ENCODE peak calls at places on chromosomes 4 and X, in seven cellular contexts. M is pancreas; B is psoas muscle; P is trophoblast cell; J is aorta; A is fibroblast of lung; Z is naive thymus-derived CD4-positive, alpha-beta T cell. D is an unnamed sample. For H3K4me1, the result is how much of the 10 kb centered on the place peaks cover.

GRCh38 chr4:18389118-18389517 is 367.6 kb upstream of the LCORL start:
- DNase-seq in M (no peak), J (no peak), A (no peak), B (no peak), P (no peak), Z (no peak), D (no peak)

GRCh38 chr4:125390126-125390525 is 75.4 kb downstream of the FAT4 start:
- DNase-seq in M (no peak), Z (no peak), J (no peak), P (no peak), A (peak), B (no peak), D (peak)

GRCh38 chrX:80335062-80335830 is 85.0 kb upstream of the TENT5D start:
- DNase-seq in Z (no peak), J (peak), M (peak), P (no peak), B (peak), A (no peak), D (peak)

GRCh38 chr4:173735055-173735454 is 205.0 kb upstream of the HAND2 start:
- DNase-seq in B (no peak), Z (no peak), J (no peak), M (no peak), P (no peak), A (no peak), D (no peak)

GRCh38 chrX:108734426-108734825 is 1.9 kb downstream of the IRS4 start:
- DNase-seq in A (no peak), J (no peak), M (no peak), Z (no peak), B (no peak), P (no peak), D (no peak)

GRCh38 chr4:92714640-92715039 is 410.9 kb downstream of the GRID2 start:
- DNase-seq in A (no peak), P (no peak), Z (no peak), M (no peak), J (no peak), B (no peak), D (no peak)

GRCh38 chr4:123699823-123700822 is 303.5 kb downstream of the SPRY1 start:
- DNase-seq in P (peak), M (no peak), Z (no peak), A (peak), B (no peak), J (no peak), D (no peak)

GRCh38 chrX:12403474-12404082 is 265.3 kb downstream of the FRMPD4 start:
- DNase-seq in J (no peak), Z (no peak), B (no peak), P (no peak), M (no peak), A (no peak), D (no peak)

GRCh38 chr4:78551420-78552351 is at the start of gene ANXA3:
- DNase-seq in P (peak), B (peak), A (peak), J (peak), Z (no peak), M (peak), D (no peak)

GRCh38 chr4:147674073-147674472 is 9.9 kb downstream of the PRMT9 start:
- DNase-seq in B (no peak), Z (no peak), A (peak), J (no peak), M (no peak), P (no peak), D (no peak)

GRCh38 chrX:83185010-83185409 is 323.1 kb upstream of the POU3F4 start:
- DNase-seq in J (no peak), M (no peak), B (no peak), P (no peak), A (no peak), Z (no peak), D (no peak)

GRCh38 chrX:83185887-83186286 is 322.2 kb upstream of the POU3F4 start:
- DNase-seq in J (no peak), A (no peak), M (no peak), B (no peak), P (no peak), Z (no peak), D (no peak)

DNA sequence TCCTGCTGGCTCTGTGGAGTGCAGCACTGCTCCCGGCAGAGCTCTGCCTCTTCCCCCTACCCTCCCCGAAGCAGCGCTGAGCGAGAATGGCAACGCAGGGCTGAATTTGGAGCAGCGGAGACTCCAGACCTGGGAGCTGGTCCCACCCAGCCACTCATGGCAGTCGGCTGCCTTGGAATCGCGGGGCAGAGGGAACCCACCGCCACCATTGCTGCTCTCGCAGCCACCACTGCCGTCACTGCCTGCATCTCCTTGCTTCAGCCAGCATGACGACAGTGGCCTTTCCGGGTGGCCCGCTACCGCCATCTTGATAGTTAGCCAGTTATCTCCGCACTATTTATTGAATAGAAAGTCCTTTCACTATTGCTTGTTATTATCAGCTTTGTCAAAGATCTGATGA is 321.5 kb upstream of the POU3F4 start:
- DNase-seq in P (no peak), Z (no peak), B (no peak), M (no peak), J (no peak), A (no peak), D (no peak)
- H3K4me1 ChIP-seq in P (under half), Z (under half), B (under half), M (under half), J (under half), A (under half), D (under half)

GRCh38 chrX:104334971-104335370 is 80.2 kb upstream of the ESX1 start:
- DNase-seq in P (no peak), Z (no peak), B (no peak), M (no peak), A (peak), J (no peak), D (no peak)
- H3K4me1 ChIP-seq in P (under half), Z (under half), B (under half), M (under half), A (under half), J (under half), D (under half)

DNA sequence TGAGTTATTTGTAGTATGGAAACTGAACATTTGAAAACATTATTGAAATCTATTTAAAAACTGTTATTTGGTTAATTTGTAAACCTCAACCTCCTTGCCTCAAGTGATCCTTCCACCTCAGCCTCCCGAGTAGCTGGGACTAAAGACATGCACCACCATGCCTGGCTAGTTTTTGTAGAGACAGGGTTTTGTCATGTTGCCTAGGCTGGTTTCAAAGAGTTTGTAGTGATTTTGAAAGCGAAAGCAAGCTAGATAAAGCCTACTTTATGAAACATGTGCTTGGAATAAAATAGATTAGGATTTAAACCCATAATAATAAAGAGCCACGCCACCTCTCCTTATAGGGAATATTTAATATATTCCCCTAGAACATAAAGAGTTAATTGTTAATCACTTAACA is 23.5 kb downstream of the ARSJ start:
- DNase-seq in J (no peak), A (no peak), B (no peak), P (no peak), Z (no peak), M (no peak), D (no peak)
- H3K4me1 ChIP-seq in J (under half), A (under half), B (under half), P (under half), Z (under half), M (under half), D (under half)

DNA sequence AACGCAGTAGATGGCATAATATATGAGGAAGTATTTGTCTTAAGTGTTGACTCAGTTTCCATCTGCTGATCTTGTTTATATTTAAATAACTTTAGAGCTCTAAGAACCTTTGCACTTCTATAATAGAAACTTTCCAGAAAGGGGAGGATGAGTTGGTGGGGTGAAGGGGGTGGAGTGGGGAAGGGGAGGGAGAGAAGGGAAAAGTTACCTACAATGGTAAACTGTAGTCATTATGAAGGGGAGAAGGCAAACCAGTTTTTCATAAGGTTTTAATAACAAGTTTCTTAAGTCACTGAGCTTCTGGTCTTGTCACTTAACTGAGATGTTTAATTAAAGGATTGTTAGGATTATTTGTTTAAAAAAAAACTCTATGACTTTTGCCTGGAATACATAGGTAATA is 326 bp downstream of the ALPK1 start:
- DNase-seq in A (peak), M (no peak), Z (no peak), P (no peak), J (no peak), B (no peak), D (no peak)
- H3K4me1 ChIP-seq in A (under half), M (under half), Z (under half), P (under half), J (under half), B (under half), D (under half)

DNA sequence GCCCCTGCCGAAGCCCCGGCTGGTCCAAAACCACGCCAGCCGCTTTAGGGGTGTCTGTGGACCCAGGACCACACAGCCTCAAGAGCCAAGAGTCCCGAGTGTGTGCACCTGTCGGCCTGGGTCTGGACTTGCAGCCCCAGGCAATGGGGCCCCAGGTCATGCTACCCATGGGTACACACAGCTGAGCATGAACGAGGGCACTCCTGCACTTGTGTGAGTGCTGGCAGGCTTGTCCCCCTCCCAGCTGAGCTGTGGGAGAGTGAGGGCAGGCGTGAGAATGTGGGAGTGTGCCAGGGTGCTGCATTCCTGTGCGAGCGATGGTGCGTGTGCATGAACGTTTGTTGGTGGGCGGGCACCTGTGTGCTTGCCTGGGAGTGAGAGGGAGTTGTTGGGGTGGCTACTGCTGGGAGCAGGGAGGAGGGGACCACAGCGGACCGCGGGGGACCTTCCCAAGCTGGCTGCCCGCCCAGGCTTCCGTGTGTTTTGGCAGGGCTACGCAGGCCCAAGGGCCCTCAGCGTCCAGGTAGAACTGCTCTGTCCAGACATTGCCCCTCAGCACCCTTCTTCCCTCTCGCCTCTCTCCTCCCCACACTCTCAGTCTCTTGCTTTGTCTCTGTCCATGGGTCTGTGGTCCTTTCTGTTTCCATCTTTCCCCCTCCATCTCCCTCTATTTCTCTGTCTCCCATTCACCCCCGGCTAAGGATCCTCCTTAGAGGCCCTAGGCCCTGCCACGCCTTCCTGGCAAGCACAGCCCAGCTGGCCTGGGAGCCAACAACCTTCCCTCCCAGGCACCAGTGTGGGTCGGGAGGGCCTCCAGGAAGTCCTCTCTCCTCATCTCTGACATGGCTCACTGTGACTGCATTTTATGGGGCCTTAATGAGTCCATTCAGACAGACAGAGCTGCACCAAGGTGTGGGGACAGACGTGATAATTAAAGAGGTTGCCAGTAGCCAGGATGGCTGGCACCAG is 31.0 kb downstream of the BLOC1S4 start:
- DNase-seq in J (peak), B (no peak), M (peak), Z (no peak), A (peak), P (no peak), D (no peak)
- H3K4me1 ChIP-seq in J (under half), B (under half), M (under half), Z (under half), A (under half), P (under half), D (under half)

GRCh38 chrX:65677954-65678469 is 10.6 kb downstream of the MSN start:
- DNase-seq in P (no peak), Z (no peak), J (peak), B (no peak), M (no peak), A (peak), D (peak)
- H3K4me1 ChIP-seq in P (under half), Z (half or more), J (under half), B (under half), M (under half), A (under half), D (under half)

GRCh38 chr4:1216076-1216614 is 32.8 kb downstream of the CTBP1 start:
- DNase-seq in Z (no peak), J (no peak), A (no peak), M (no peak), B (no peak), P (no peak), D (no peak)
- H3K4me1 ChIP-seq in Z (under half), J (under half), A (under half), M (under half), B (under half), P (under half), D (under half)

GRCh38 chr4:184812181-184812542 is 13.6 kb downstream of the ACSL1 start:
- DNase-seq in P (no peak), M (no peak), B (no peak), A (no peak), J (no peak), Z (no peak), D (no peak)

GRCh38 chr4:184814686-184815045 is 11.1 kb downstream of the ACSL1 start:
- DNase-seq in P (no peak), B (no peak), M (no peak), A (peak), Z (no peak), J (no peak), D (no peak)

GRCh38 chr4:184811484-184812180 is 14.1 kb downstream of the ACSL1 start:
- DNase-seq in M (no peak), A (no peak), J (no peak), P (no peak), B (peak), Z (no peak), D (peak)

GRCh38 chr4:184810720-184811119 is 15.0 kb downstream of the ACSL1 start:
- DNase-seq in M (no peak), P (no peak), B (peak), J (peak), A (no peak), Z (no peak), D (no peak)

GRCh38 chr4:184812651-184813181 is 13.1 kb downstream of the ACSL1 start:
- DNase-seq in J (no peak), P (no peak), M (no peak), B (no peak), A (peak), Z (no peak), D (no peak)
- H3K4me1 ChIP-seq in J (under half), P (under half), M (under half), B (half or more), A (under half), Z (under half), D (under half)

GRCh38 chr4:139171878-139172691 is 4.9 kb downstream of the ELF2 start:
- DNase-seq in P (peak), J (no peak), A (peak), M (no peak), Z (no peak), B (no peak), D (no peak)
- H3K4me1 ChIP-seq in P (under half), J (under half), A (under half), M (under half), Z (under half), B (under half), D (under half)

GRCh38 chrX:68941385-68941952 is 112.6 kb downstream of the EFNB1 start:
- DNase-seq in B (no peak), M (no peak), J (no peak), Z (no peak), A (peak), P (no peak), D (no peak)

GRCh38 chrX:68942797-68943196 is 114.0 kb downstream of the EFNB1 start:
- DNase-seq in J (no peak), M (no peak), P (no peak), Z (no peak), B (no peak), A (no peak), D (no peak)

GRCh38 chrX:68940601-68941000 is 111.8 kb downstream of the EFNB1 start:
- DNase-seq in Z (no peak), M (no peak), B (no peak), J (no peak), A (peak), P (no peak), D (no peak)

GRCh38 chrX:68944211-68944610 is 115.4 kb downstream of the EFNB1 start:
- DNase-seq in Z (no peak), J (no peak), B (no peak), M (no peak), A (no peak), P (no peak), D (no peak)

DNA sequence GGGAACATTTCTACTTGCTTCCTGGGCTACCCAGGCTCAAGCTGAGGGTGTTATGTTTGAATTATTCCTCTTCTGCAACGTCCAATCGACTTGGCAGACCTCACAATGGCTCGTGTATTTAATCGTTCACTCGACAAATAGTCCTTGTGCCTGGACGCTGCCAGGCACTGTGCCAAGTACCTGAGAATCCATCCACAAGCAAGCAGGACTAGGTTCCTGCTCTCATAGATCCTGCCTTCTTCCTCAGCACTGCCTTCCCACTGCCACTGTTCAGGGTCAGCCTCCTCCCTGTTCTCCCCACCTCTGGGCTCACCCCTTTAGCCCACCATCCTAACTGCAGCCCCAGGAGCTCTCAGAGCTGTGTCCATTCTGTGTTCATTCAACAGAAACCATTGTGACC is 113.3 kb downstream of the EFNB1 start:
- DNase-seq in P (no peak), J (no peak), A (no peak), Z (no peak), M (peak), B (no peak), D (no peak)
- H3K4me1 ChIP-seq in P (under half), J (under half), A (under half), Z (under half), M (under half), B (under half), D (under half)

D was measured in uterus.